ENCODE peak calls at places on chromosomes 12 and 14, in seven cellular contexts. V is AG10803, Q is lower lobe of right lung, R is fibroblast of pulmonary artery, H is tibial nerve, C is fibroblast of villous mesenchyme, M is fibroblast of mammary gland. O is an unnamed sample.

GRCh38 chr12:29253916-29254625 is 105.0 kb downstream of the FAR2 start:
- DNase-seq in V (no peak), Q (no peak), R (no peak), M (peak), C (no peak), H (no peak), O (no peak)

GRCh38 chr12:95790912-95791849 is 617 bp upstream of the NTN4 start:
- DNase-seq in M (no peak), H (peak), V (no peak), Q (peak), R (no peak), C (peak), O (no peak)

GRCh38 chr12:124369055-124369900 is 74.4 kb downstream of the RFLNA start:
- DNase-seq in V (peak), H (peak), M (peak), C (peak), Q (peak), R (peak), O (peak)

GRCh38 chr12:81083906-81084513 is 6.1 kb downstream of the ACSS3 start:
- DNase-seq in H (no peak), C (peak), M (peak), R (no peak), Q (no peak), V (no peak), O (no peak)

GRCh38 chr14:54902143-54902520 is 494 bp downstream of the GCH1 start:
- DNase-seq in Q (peak), M (peak), R (peak), C (peak), V (peak), H (peak), O (peak)

GRCh38 chr14:24079521-24080141 is 8.3 kb downstream of the CPNE6 start:
- DNase-seq in C (no peak), Q (no peak), R (no peak), M (no peak), V (no peak), H (no peak), O (no peak)

GRCh38 chr14:31326111-31326510 is 94.2 kb downstream of the HEATR5A start:
- DNase-seq in V (peak), Q (no peak), C (peak), H (peak), M (peak), R (peak), O (peak)

GRCh38 chr12:40691913-40692616 is at the start of gene CNTN1:
- DNase-seq in V (peak), Q (peak), C (peak), H (peak), R (peak), M (peak), O (peak)

GRCh38 chr14:58131386-58131785 is 20.6 kb downstream of the ARMH4 start:
- DNase-seq in Q (no peak), C (peak), H (peak), R (peak), M (peak), V (peak), O (peak)

GRCh38 chr12:6285063-6285477 is 25.4 kb upstream of the PLEKHG6 start:
- DNase-seq in C (peak), M (peak), Q (peak), V (peak), H (peak), R (peak), O (peak)

GRCh38 chr14:24692382-24693352 is 58.7 kb upstream of the GZMB start:
- DNase-seq in V (no peak), C (no peak), Q (no peak), M (no peak), H (no peak), R (no peak), O (no peak)

GRCh38 chr12:114684098-114684869 is at the start of gene TBX3:
- DNase-seq in Q (peak), H (peak), V (peak), C (peak), M (peak), R (peak), O (peak)

GRCh38 chr14:91417983-91418386 is 365 bp upstream of the CCDC88C start:
- DNase-seq in H (no peak), M (no peak), V (no peak), R (no peak), C (no peak), Q (peak), O (no peak)

GRCh38 chr14:67395876-67396189 is 16.1 kb downstream of the PLEK2 start:
- DNase-seq in C (no peak), V (peak), Q (no peak), M (no peak), R (peak), H (no peak), O (no peak)

GRCh38 chr12:69872804-69873203 is 47.8 kb downstream of the MYRFL start:
- DNase-seq in R (peak), C (peak), M (peak), V (no peak), H (no peak), Q (no peak), O (peak)

GRCh38 chr12:100127766-100128508 is 14.7 kb downstream of the BLTP3B start:
- DNase-seq in R (peak), M (peak), C (peak), Q (no peak), V (peak), H (peak), O (peak)

GRCh38 chr14:101473045-101473729 is 88.1 kb upstream of the DIO3 start:
- DNase-seq in R (no peak), Q (no peak), M (no peak), V (no peak), C (no peak), H (no peak), O (peak)

GRCh38 chr12:11798856-11799530 is 149.5 kb downstream of the ETV6 start:
- DNase-seq in Q (no peak), R (peak), H (no peak), M (peak), C (peak), V (peak), O (peak)

GRCh38 chr12:8681129-8681902 is 16.5 kb upstream of the RIMKLB start:
- DNase-seq in V (peak), C (peak), H (no peak), R (peak), M (peak), Q (no peak), O (peak)

GRCh38 chr12:93085383-93086287 is 156.5 kb upstream of the EEA1 start:
- DNase-seq in Q (no peak), C (no peak), H (no peak), R (no peak), V (no peak), M (no peak), O (peak)

GRCh38 chr12:93918262-93918661 is 230.1 kb upstream of the PLXNC1 start:
- DNase-seq in V (peak), M (peak), R (peak), Q (no peak), H (no peak), C (peak), O (peak)

GRCh38 chr14:22500954-22501353 is 88.1 kb downstream of the DAD1 start:
- DNase-seq in M (no peak), C (no peak), Q (no peak), R (no peak), H (no peak), V (no peak), O (no peak)

GRCh38 chr12:118447181-118447580 is 70.8 kb downstream of the SUDS3 start:
- DNase-seq in Q (no peak), M (no peak), R (no peak), V (no peak), C (no peak), H (no peak), O (no peak)

GRCh38 chr12:21940972-21941521 is at the start of gene ABCC9:
- DNase-seq in C (peak), R (peak), V (peak), Q (peak), H (peak), M (peak), O (peak)

GRCh38 chr12:109768901-109769670 is 55.5 kb downstream of the FAM222A start:
- DNase-seq in H (no peak), Q (no peak), R (no peak), M (no peak), V (no peak), C (no peak), O (no peak)

DNA sequence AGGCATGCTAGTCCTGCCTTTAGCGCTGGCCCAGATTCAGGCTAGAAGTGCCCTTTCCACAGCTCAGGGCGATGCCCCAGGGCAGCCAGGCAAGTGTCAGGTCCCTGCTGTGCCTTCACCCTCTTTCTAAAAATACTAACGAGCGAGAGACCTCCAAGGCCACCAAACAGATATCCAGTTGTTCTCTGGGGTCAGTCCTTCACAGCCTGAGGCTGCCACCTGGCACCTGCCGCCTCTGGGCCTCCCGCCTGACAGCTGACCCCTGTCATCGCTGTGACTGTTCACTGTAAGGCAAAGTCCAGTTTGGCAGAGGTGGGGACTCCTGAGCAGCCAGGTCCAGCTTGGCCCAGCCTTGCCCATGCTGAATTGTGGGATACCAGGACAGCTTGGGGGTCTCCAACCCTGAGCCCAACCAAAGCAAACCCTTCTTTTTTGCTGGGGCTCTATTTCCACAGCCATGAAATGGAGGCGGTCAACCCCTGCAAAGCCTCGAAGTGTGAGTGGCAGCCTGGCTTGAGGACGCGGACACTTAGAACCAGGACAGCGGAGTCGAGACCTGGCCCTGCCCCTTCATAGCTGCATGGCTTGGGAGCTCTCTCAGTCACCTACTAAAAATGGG is 79.9 kb downstream of the NINJ2 start:
- DNase-seq in H (no peak), R (no peak), V (no peak), C (no peak), Q (no peak), M (no peak), O (no peak)
- H3K4me3 ChIP-seq in H (no peak), R (no peak), V (no peak), C (no peak), Q (no peak), M (no peak), O (no peak)

GRCh38 chr12:51827925-51828818 is 20.3 kb downstream of the FIGNL2 start:
- DNase-seq in M (peak), C (peak), V (peak), R (peak), H (no peak), Q (peak), O (peak)

GRCh38 chr12:51832708-51833107 is 15.8 kb downstream of the FIGNL2 start:
- DNase-seq in H (no peak), Q (no peak), V (no peak), C (no peak), M (no peak), R (peak), O (no peak)

GRCh38 chr12:51828951-51829581 is 19.5 kb downstream of the FIGNL2 start:
- DNase-seq in Q (no peak), R (no peak), V (no peak), H (no peak), C (no peak), M (no peak), O (no peak)

GRCh38 chr12:51826881-51827280 is 21.6 kb downstream of the FIGNL2 start:
- DNase-seq in V (no peak), M (no peak), R (no peak), Q (no peak), H (no peak), C (no peak), O (no peak)

GRCh38 chr12:51829641-51830040 is 18.9 kb downstream of the FIGNL2 start:
- DNase-seq in M (no peak), H (no peak), C (no peak), R (no peak), V (no peak), Q (no peak), O (no peak)
- TF ChIP-seq CTCF in M (no peak), H (no peak), C (no peak), R (no peak), V (no peak), Q (no peak), O (no peak)

GRCh38 chr12:27841392-27841882 is 61.4 kb upstream of the MANSC4 start:
- DNase-seq in C (peak), R (no peak), Q (no peak), V (no peak), H (no peak), M (no peak), O (peak)

GRCh38 chr12:27840229-27840999 is 60.4 kb upstream of the MANSC4 start:
- DNase-seq in C (no peak), M (no peak), H (no peak), Q (no peak), V (no peak), R (no peak), O (peak)

GRCh38 chr12:27845187-27845586 is 65.2 kb upstream of the MANSC4 start:
- DNase-seq in V (no peak), R (no peak), M (no peak), H (no peak), Q (no peak), C (peak), O (no peak)

GRCh38 chr12:27843714-27844245 is 63.7 kb upstream of the MANSC4 start:
- DNase-seq in V (peak), H (no peak), R (peak), C (peak), M (peak), Q (no peak), O (peak)

DNA sequence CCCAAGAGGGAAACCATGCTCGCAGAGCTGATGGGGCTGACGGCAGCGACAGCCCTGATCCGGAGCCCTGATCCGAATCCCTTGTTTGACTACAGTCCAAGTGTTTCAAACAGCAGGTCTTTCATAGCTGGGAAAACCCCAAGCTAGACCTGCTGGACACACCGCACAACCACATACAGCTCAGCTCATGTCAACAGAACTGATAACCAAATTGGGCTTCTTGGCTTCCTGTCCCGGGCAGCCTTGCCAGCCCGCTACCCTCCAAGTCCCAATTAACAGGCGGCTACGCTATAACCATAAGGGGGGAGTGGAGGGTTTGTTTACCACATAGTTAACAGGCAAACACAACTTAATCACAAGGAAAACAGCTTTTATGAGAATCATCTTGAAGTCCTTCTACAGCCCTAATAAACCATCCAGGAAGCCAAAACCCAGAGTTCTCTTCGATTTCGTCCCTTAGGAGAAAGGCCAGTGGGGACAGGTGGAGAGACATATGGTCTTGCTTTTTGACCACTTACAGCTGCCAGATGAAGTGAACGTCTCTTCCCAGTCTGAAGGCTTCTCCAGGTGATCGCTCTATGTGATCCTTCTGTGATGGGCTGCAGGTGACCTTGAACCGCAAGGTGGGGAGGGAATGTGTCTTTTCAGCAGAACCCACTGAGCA is 64.5 kb upstream of the MANSC4 start:
- DNase-seq in Q (no peak), C (peak), M (no peak), V (no peak), R (peak), H (no peak), O (no peak)
- H3K4me3 ChIP-seq in Q (no peak), C (peak), M (no peak), V (no peak), R (no peak), H (no peak), O (no peak)

GRCh38 chr12:3669594-3669993 is 83.3 kb downstream of the CRACR2A start:
- DNase-seq in H (no peak), M (no peak), R (no peak), Q (no peak), C (no peak), V (no peak), O (no peak)

GRCh38 chr12:3670083-3670620 is 82.8 kb downstream of the CRACR2A start:
- DNase-seq in R (no peak), Q (no peak), C (no peak), V (no peak), M (no peak), H (no peak), O (no peak)

GRCh38 chr12:3668479-3669165 is 84.3 kb downstream of the CRACR2A start:
- DNase-seq in R (no peak), M (no peak), C (no peak), V (no peak), Q (no peak), H (no peak), O (no peak)

GRCh38 chr12:3671330-3672112 is 81.4 kb downstream of the CRACR2A start:
- DNase-seq in V (no peak), Q (no peak), C (no peak), M (no peak), H (no peak), R (no peak), O (no peak)

GRCh38 chr12:3667485-3667884 is 85.4 kb downstream of the CRACR2A start:
- DNase-seq in V (no peak), H (no peak), M (no peak), Q (no peak), R (no peak), C (no peak), O (peak)
- TF ChIP-seq CTCF in V (peak), H (no peak), M (no peak), Q (no peak), R (no peak), C (no peak), O (peak)

GRCh38 chr12:119594772-119595445 is 1.3 kb downstream of the TMEM233 start:
- DNase-seq in Q (no peak), H (no peak), C (no peak), R (no peak), V (no peak), M (no peak), O (no peak)
- H3K4me3 ChIP-seq in Q (peak), H (peak), C (no peak), R (peak), V (peak), M (peak), O (peak)

GRCh38 chr12:753401-754237 is 1.2 kb downstream of the WNK1 start:
- DNase-seq in R (peak), M (peak), H (peak), Q (peak), C (peak), V (no peak), O (peak)
- TF ChIP-seq CTCF in R (no peak), M (no peak), H (peak), Q (peak), C (no peak), V (peak), O (peak)

O was measured in choroid plexus epithelial cell.